ENCODE peak calls at places on chromosomes 6 and 20, in four cellular contexts. D is T-helper 9 cell, L is fibroblast of pulmonary artery, J is ovary. H is an unnamed sample.
A peak's percentile ranks its signal among the peaks of the same experiment; 100 is the strongest.

GRCh38 chr20:25090492-25091429 is 8.8 kb upstream of the VSX1 start:
- DNase-seq in J (no peak), D (peak; percentile 62), L (no peak), H (peak; percentile 78)

GRCh38 chr6:150934380-150934779 is 68.9 kb downstream of the MTHFD1L start:
- DNase-seq in J (no peak), D (no peak), L (peak; percentile 73), H (no peak)

GRCh38 chr20:18397090-18397489 is 69.7 kb downstream of the DZANK1 start:
- DNase-seq in J (no peak), D (no peak), L (peak; percentile 48), H (no peak)

GRCh38 chr6:16043171-16044142 is 85.4 kb upstream of the MYLIP start:
- DNase-seq in D (no peak), L (peak; percentile 8), J (no peak), H (no peak)

GRCh38 chr6:26205625-26206574 is 118.7 kb downstream of the HFE start:
- DNase-seq in J (no peak), L (peak; percentile 94), D (no peak), H (no peak)

GRCh38 chr6:96899019-96899418 is 1.3 kb upstream of the NDUFAF4 start:
- DNase-seq in J (no peak), D (no peak), L (peak; percentile 67), H (no peak)

GRCh38 chr6:76221525-76221924 is 149.1 kb upstream of the IMPG1 start:
- DNase-seq in J (no peak), L (no peak), D (no peak), H (no peak)

GRCh38 chr6:90610671-90611542 is 24.0 kb upstream of the MAP3K7 start:
- DNase-seq in L (peak; percentile 10), D (no peak), J (peak; percentile 81), H (no peak)

GRCh38 chr6:133741375-133741861 is 147.5 kb upstream of the TCF21 start:
- DNase-seq in L (no peak), J (no peak), D (no peak), H (no peak)

GRCh38 chr20:60586417-60587105 is 628.3 kb downstream of the CDH26 start:
- DNase-seq in J (no peak), D (no peak), L (no peak), H (no peak)